ENCODE peak calls at places on chromosome 12, in five cellular contexts. A is AG10803, Q is Calu3, N is GM10248, G is AG09319. U is an unnamed sample.

GRCh38 chr12:120228041-120228290 is 27.1 kb upstream of the RPLP0 start:
- DNase-seq in G (no peak), N (no peak), Q (no peak), A (no peak), U (no peak)

GRCh38 chr12:47707905-47708543 is 2.2 kb upstream of the RPAP3 start:
- DNase-seq in N (no peak), A (no peak), G (no peak), Q (no peak), U (no peak)

GRCh38 chr12:19031032-19031431 is 98.5 kb upstream of the PLEKHA5 start:
- DNase-seq in N (no peak), Q (no peak), G (peak), A (peak), U (peak)

GRCh38 chr12:44317651-44318126 is 481.8 kb downstream of the TMEM117 start:
- DNase-seq in G (no peak), N (peak), A (peak), Q (peak), U (peak)

GRCh38 chr12:80187660-80188090 is 88.3 kb downstream of the OTOGL start:
- DNase-seq in A (peak), Q (peak), G (no peak), N (no peak), U (peak)

GRCh38 chr12:109197327-109197726 is 80.9 kb downstream of the ACACB start:
- DNase-seq in A (no peak), N (no peak), G (no peak), Q (no peak), U (no peak)

GRCh38 chr12:81360916-81361315 is 283.0 kb downstream of the ACSS3 start:
- DNase-seq in N (no peak), G (no peak), A (no peak), Q (no peak), U (no peak)

GRCh38 chr12:104090685-104091084 is 26.4 kb downstream of the HCFC2 start:
- DNase-seq in G (no peak), Q (no peak), N (no peak), A (no peak), U (no peak)

GRCh38 chr12:54689984-54690383 is 41.8 kb upstream of the DCD start:
- DNase-seq in N (no peak), Q (no peak), A (no peak), G (no peak), U (no peak)

GRCh38 chr12:54159140-54159539 is 29.6 kb downstream of the SMUG1 start:
- DNase-seq in N (peak), Q (no peak), G (no peak), A (no peak), U (no peak)

GRCh38 chr12:92928431-92928961 is 599 bp downstream of the EEA1 start:
- DNase-seq in Q (no peak), N (no peak), G (peak), A (peak), U (peak)

GRCh38 chr12:124740691-124741137 is 123.0 kb downstream of the SCARB1 start:
- DNase-seq in G (no peak), Q (peak), A (no peak), N (peak), U (peak)

GRCh38 chr12:113152835-113153814 is 3.6 kb downstream of the CFAP73 start:
- DNase-seq in G (peak), Q (peak), A (peak), N (peak), U (peak)

GRCh38 chr12:54201001-54201794 is 12.4 kb upstream of the SMUG1 start:
- DNase-seq in G (no peak), N (peak), A (peak), Q (peak), U (no peak)

GRCh38 chr12:79125358-79125757 is 260.8 kb downstream of the SYT1 start:
- DNase-seq in N (no peak), Q (no peak), A (no peak), G (no peak), U (no peak)

GRCh38 chr12:25189656-25190055 is 5.3 kb downstream of the DNAI7 start:
- DNase-seq in Q (no peak), N (no peak), A (no peak), G (no peak), U (no peak)

DNA sequence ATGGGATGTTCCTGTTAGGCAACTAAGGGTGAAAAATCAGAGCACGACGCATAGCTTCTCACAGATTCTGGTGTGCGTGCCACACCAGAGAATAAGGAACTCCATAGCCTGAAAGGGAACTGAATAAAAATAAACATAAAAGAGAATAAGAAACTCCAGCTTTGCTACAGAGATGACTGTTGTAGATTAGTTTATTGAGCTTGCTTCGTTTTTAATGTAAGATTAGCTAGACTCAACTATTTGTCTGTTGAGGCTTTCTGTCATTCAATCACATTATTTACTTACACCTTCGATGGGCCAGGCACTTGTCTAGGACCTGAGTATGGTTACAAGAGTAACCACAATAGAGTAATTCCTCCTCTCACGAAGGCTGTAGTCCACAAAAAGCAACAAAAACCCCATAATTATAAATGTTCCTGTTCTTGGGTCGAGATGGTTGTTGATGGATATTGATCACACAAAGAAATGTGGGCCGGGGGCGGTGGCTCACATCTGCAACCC is 807 bp upstream of the ZCCHC8 start:
- DNase-seq in G (no peak), Q (no peak), N (no peak), A (no peak), U (no peak)
- TF ChIP-seq CTCF in G (no peak), Q (no peak), N (no peak), A (no peak), U (no peak)

GRCh38 chr12:112087055-112087850 is 21.3 kb downstream of the NAA25 start:
- DNase-seq in A (no peak), Q (no peak), G (no peak), N (no peak), U (peak)
- TF ChIP-seq CTCF in A (peak), Q (no peak), G (no peak), N (no peak), U (no peak)

GRCh38 chr12:60710246-60710645 is 1114.4 kb downstream of the SLC16A7 start:
- DNase-seq in Q (no peak), G (no peak), N (no peak), A (no peak), U (no peak)
- TF ChIP-seq CTCF in Q (no peak), G (no peak), N (no peak), A (no peak), U (no peak)

DNA sequence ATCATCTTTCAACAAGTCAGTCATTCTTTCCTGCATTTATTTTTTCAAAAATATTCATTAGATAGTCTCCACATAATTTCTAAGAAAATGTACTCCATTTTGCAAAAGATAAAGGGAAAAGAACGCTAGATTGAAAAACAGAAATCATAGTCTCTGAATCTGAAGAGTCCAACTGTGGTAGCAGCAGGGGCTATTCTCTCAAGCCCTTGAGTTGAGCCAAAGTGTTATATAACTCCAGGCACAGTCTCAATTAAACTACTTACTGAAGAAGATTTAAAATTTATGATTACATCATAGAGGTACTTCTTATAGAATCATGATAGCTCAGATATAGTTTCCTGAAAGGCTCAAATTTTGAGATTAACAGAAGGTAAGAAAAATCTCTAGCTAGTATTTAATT is 5.8 kb downstream of the LDHB start:
- DNase-seq in G (no peak), Q (no peak), N (no peak), A (no peak), U (no peak)
- TF ChIP-seq CTCF in G (no peak), Q (no peak), N (no peak), A (no peak), U (no peak)